ENCODE peak calls at places on chromosome 21, in five cellular contexts. One of them, this sample, is unnamed.

GRCh38 chr21:40166291-40166843 is 299.1 kb downstream of the PCP4 start:
- DNase-seq in stomach: no peak
- DNase-seq in transverse colon: no peak
- DNase-seq in A673: no peak
- DNase-seq in heart left ventricle: no peak
- DNase-seq in this sample: no peak

GRCh38 chr21:39176312-39176711 is 6.9 kb downstream of the PSMG1 start:
- DNase-seq in stomach: no peak
- DNase-seq in transverse colon: no peak
- DNase-seq in A673: no peak
- DNase-seq in heart left ventricle: no peak
- DNase-seq in this sample: no peak

GRCh38 chr21:42209801-42210479 is 9.0 kb upstream of the ABCG1 start:
- DNase-seq in stomach: peak; percentile 11
- DNase-seq in transverse colon: no peak
- DNase-seq in A673: no peak
- DNase-seq in heart left ventricle: peak; percentile 1
- DNase-seq in this sample: no peak

GRCh38 chr21:31030367-31031106 is 7.7 kb downstream of the KRTAP19-8 start:
- DNase-seq in stomach: no peak
- DNase-seq in transverse colon: no peak
- DNase-seq in A673: no peak
- DNase-seq in heart left ventricle: no peak
- DNase-seq in this sample: no peak

GRCh38 chr21:34965200-34966174 is 83.6 kb downstream of the RUNX1 start:
- DNase-seq in stomach: no peak
- DNase-seq in transverse colon: no peak
- DNase-seq in A673: no peak
- DNase-seq in heart left ventricle: no peak
- DNase-seq in this sample: no peak

GRCh38 chr21:44820851-44821250 is 3.0 kb upstream of the SUMO3 start:
- DNase-seq in stomach: no peak
- DNase-seq in transverse colon: no peak
- DNase-seq in A673: no peak
- DNase-seq in heart left ventricle: no peak
- DNase-seq in this sample: no peak

GRCh38 chr21:28636988-28637691 is 355.5 kb downstream of the LTN1 start:
- DNase-seq in stomach: no peak
- DNase-seq in transverse colon: no peak
- DNase-seq in A673: no peak
- DNase-seq in heart left ventricle: no peak
- DNase-seq in this sample: no peak

GRCh38 chr21:38793060-38793459 is 12.7 kb upstream of the ETS2 start:
- DNase-seq in stomach: no peak
- DNase-seq in transverse colon: no peak
- DNase-seq in A673: no peak
- DNase-seq in heart left ventricle: no peak
- DNase-seq in this sample: no peak

GRCh38 chr21:33308586-33309490 is 15.9 kb upstream of the IFNAR1 start:
- DNase-seq in stomach: no peak
- DNase-seq in transverse colon: peak; percentile 71
- DNase-seq in A673: peak; percentile 41
- DNase-seq in heart left ventricle: no peak
- DNase-seq in this sample: no peak

GRCh38 chr21:34073749-34074282 is 438 bp downstream of the MRPS6 start:
- DNase-seq in stomach: peak; percentile 38
- DNase-seq in transverse colon: peak; percentile 52
- DNase-seq in A673: peak; percentile 51
- DNase-seq in heart left ventricle: peak; percentile 79
- DNase-seq in this sample: peak; percentile 36

GRCh38 chr21:34881421-34881820 is 167.7 kb downstream of the RUNX1 start:
- DNase-seq in stomach: no peak
- DNase-seq in transverse colon: no peak
- DNase-seq in A673: no peak
- DNase-seq in heart left ventricle: no peak
- DNase-seq in this sample: no peak

GRCh38 chr21:35924714-35925301 is 135.5 kb downstream of the SETD4 start:
- DNase-seq in stomach: no peak
- DNase-seq in transverse colon: no peak
- DNase-seq in A673: no peak
- DNase-seq in heart left ventricle: no peak
- DNase-seq in this sample: peak; percentile 18

GRCh38 chr21:29349702-29350101 is 51.0 kb downstream of the BACH1 start:
- DNase-seq in stomach: no peak
- DNase-seq in transverse colon: no peak
- DNase-seq in A673: peak; percentile 44
- DNase-seq in heart left ventricle: no peak
- DNase-seq in this sample: no peak

GRCh38 chr21:35779690-35780570 is 280.4 kb downstream of the SETD4 start:
- DNase-seq in stomach: no peak
- DNase-seq in transverse colon: no peak
- DNase-seq in A673: no peak
- DNase-seq in heart left ventricle: no peak
- DNase-seq in this sample: peak; percentile 28

GRCh38 chr21:46634427-46634826 is 1.0 kb upstream of the PRMT2 start:
- DNase-seq in stomach: no peak
- DNase-seq in transverse colon: no peak
- DNase-seq in A673: no peak
- DNase-seq in heart left ventricle: no peak
- DNase-seq in this sample: no peak

GRCh38 chr21:21137986-21138385 is 139.8 kb downstream of the NCAM2 start:
- DNase-seq in stomach: no peak
- DNase-seq in transverse colon: no peak
- DNase-seq in A673: no peak
- DNase-seq in heart left ventricle: no peak
- DNase-seq in this sample: no peak

DNA sequence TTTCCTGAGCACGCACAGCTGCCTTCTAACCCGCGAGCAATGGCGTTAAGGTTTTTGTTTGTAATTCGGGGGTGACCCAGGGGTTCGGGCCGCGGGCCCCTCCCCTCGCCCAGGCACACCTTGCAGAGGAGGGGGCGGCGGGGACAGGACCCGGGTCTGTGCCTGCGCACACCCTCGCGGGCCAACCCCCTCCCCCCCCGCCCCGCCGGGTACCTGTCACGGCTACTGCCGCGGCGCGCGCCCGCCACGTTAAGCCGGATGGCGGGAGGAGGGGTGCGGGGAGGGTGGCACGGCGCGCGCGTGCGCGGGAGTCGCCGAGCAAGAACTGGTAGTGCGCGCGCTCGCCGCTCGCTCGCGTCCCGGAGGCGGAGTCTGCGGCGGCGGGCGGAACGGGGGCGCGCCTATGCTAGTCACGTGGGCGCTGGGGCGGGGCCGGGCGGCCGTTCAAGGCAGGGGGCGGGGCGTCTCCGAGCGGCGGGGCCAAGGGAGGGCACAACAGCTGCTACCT is at the start of gene TPTE:
- DNase-seq in stomach: no peak
- DNase-seq in transverse colon: no peak
- DNase-seq in A673: no peak
- DNase-seq in heart left ventricle: peak; percentile 64
- DNase-seq in this sample: no peak
- H3K9me3 ChIP-seq in stomach: peaks cover 58% of the 10 kb centered on the region
- H3K9me3 ChIP-seq in transverse colon: peaks cover 52% of the 10 kb centered on the region
- H3K9me3 ChIP-seq in A673: peaks cover 48% of the 10 kb centered on the region
- H3K9me3 ChIP-seq in heart left ventricle: no peaks in the 10 kb centered on the region
- H3K9me3 ChIP-seq in this sample: no peaks in the 10 kb centered on the region

GRCh38 chr21:43210454-43211084 is 41.8 kb downstream of the CRYAA start:
- DNase-seq in stomach: no peak
- DNase-seq in transverse colon: no peak
- DNase-seq in A673: no peak
- DNase-seq in heart left ventricle: no peak
- DNase-seq in this sample: no peak

GRCh38 chr21:43207868-43208267 is 39.1 kb downstream of the CRYAA start:
- DNase-seq in stomach: no peak
- DNase-seq in transverse colon: no peak
- DNase-seq in A673: no peak
- DNase-seq in heart left ventricle: no peak
- DNase-seq in this sample: no peak

GRCh38 chr21:43208561-43209332 is 39.9 kb downstream of the CRYAA start:
- DNase-seq in stomach: no peak
- DNase-seq in transverse colon: no peak
- DNase-seq in A673: no peak
- DNase-seq in heart left ventricle: peak; percentile 31
- DNase-seq in this sample: no peak

GRCh38 chr21:43209575-43210453 is 41.0 kb downstream of the CRYAA start:
- DNase-seq in stomach: no peak
- DNase-seq in transverse colon: no peak
- DNase-seq in A673: no peak
- DNase-seq in heart left ventricle: peak; percentile 68
- DNase-seq in this sample: peak; percentile 10

GRCh38 chr21:43211085-43212071 is 42.6 kb downstream of the CRYAA start:
- DNase-seq in stomach: peak; percentile 92
- DNase-seq in transverse colon: peak; percentile 79
- DNase-seq in A673: no peak
- DNase-seq in heart left ventricle: peak; percentile 66
- DNase-seq in this sample: peak; percentile 61
- TF ChIP-seq CTCF in stomach: peak; percentile 26
- TF ChIP-seq CTCF in transverse colon: peak; percentile 68
- TF ChIP-seq CTCF in A673: peak; percentile 36
- TF ChIP-seq CTCF in heart left ventricle: peak; percentile 56
- TF ChIP-seq CTCF in this sample: peak; percentile 17

GRCh38 chr21:16530656-16531055 is 800.9 kb downstream of the USP25 start:
- DNase-seq in stomach: no peak
- DNase-seq in transverse colon: no peak
- DNase-seq in A673: no peak
- DNase-seq in heart left ventricle: no peak
- DNase-seq in this sample: no peak

GRCh38 chr21:16534408-16535099 is 804.8 kb downstream of the USP25 start:
- DNase-seq in stomach: peak; percentile 29
- DNase-seq in transverse colon: peak; percentile 16
- DNase-seq in A673: peak; percentile 9
- DNase-seq in heart left ventricle: peak; percentile 70
- DNase-seq in this sample: peak; percentile 66

GRCh38 chr21:16533692-16534407 is 804.1 kb downstream of the USP25 start:
- DNase-seq in stomach: no peak
- DNase-seq in transverse colon: no peak
- DNase-seq in A673: no peak
- DNase-seq in heart left ventricle: no peak
- DNase-seq in this sample: no peak

GRCh38 chr21:16535100-16535418 is 805.3 kb downstream of the USP25 start:
- DNase-seq in stomach: peak; percentile 30
- DNase-seq in transverse colon: peak; percentile 30
- DNase-seq in A673: peak; percentile 48
- DNase-seq in heart left ventricle: peak; percentile 71
- DNase-seq in this sample: peak; percentile 88

DNA sequence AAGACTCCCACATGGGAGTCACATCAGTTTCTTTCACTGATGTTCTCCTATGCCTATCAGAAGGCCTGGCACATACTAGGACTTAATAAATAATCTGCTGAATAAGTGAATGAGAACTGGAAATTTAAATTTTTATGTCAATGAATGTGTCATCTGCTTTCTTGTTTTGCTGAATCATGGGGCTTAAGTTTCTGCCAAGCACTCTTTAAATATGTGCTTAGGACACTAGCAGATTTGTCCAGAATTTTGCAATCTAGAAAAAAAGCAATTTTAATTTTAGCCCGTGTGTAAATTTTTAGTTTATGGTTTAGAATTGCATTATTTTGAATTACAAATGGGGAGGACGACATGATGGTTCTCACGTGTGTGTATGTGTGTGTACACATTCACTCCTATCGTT is 803.1 kb downstream of the USP25 start:
- DNase-seq in stomach: no peak
- DNase-seq in transverse colon: no peak
- DNase-seq in A673: no peak
- DNase-seq in heart left ventricle: no peak
- DNase-seq in this sample: no peak
- H3K4me3 ChIP-seq in stomach: no peak overlapping the region
- H3K4me3 ChIP-seq in transverse colon: no peak overlapping the region
- H3K4me3 ChIP-seq in A673: no peak overlapping the region
- H3K4me3 ChIP-seq in heart left ventricle: no peak overlapping the region
- H3K4me3 ChIP-seq in this sample: no peak overlapping the region

GRCh38 chr21:25506887-25507286 is 100.4 kb downstream of the MRPL39 start:
- DNase-seq in stomach: no peak
- DNase-seq in transverse colon: no peak
- DNase-seq in A673: no peak
- DNase-seq in heart left ventricle: no peak
- DNase-seq in this sample: no peak

GRCh38 chr21:25507522-25507921 is 99.8 kb downstream of the MRPL39 start:
- DNase-seq in stomach: no peak
- DNase-seq in transverse colon: no peak
- DNase-seq in A673: no peak
- DNase-seq in heart left ventricle: no peak
- DNase-seq in this sample: no peak

GRCh38 chr21:25509862-25510261 is 97.4 kb downstream of the MRPL39 start:
- DNase-seq in stomach: no peak
- DNase-seq in transverse colon: no peak
- DNase-seq in A673: no peak
- DNase-seq in heart left ventricle: no peak
- DNase-seq in this sample: no peak

GRCh38 chr21:25506268-25506667 is 101.0 kb downstream of the MRPL39 start:
- DNase-seq in stomach: no peak
- DNase-seq in transverse colon: no peak
- DNase-seq in A673: no peak
- DNase-seq in heart left ventricle: no peak
- DNase-seq in this sample: no peak

DNA sequence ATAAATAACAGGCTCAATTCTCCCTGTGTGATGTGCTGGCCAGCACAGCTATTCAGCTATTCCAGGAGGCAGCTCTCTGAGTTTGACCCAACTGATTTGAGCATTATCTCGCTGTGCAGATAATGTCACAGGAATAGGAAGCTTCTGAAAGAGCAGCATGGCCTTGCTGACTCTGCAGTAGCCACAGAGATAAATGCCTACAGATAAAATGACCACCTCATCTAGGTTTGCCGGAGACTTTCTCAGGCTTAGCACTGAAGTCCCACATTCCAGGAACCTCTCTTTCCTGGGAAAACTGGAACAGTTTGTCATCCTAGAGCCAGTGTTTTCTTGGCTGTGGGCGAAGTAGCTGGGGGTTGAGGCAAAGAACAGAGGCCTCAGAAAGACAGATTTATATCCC is 98.9 kb downstream of the MRPL39 start:
- DNase-seq in stomach: no peak
- DNase-seq in transverse colon: no peak
- DNase-seq in A673: no peak
- DNase-seq in heart left ventricle: no peak
- DNase-seq in this sample: no peak
- H3K9me3 ChIP-seq in stomach: no peaks in the 10 kb centered on the region
- H3K9me3 ChIP-seq in transverse colon: no peaks in the 10 kb centered on the region
- H3K9me3 ChIP-seq in A673: no peaks in the 10 kb centered on the region
- H3K9me3 ChIP-seq in heart left ventricle: no peaks in the 10 kb centered on the region
- H3K9me3 ChIP-seq in this sample: no peaks in the 10 kb centered on the region